ENCODE peak calls at places on chromosomes 16 and 17, in four cellular contexts. W is MM.1S, D is neural progenitor cell, R is hepatocyte. S is an unnamed sample.

GRCh38 chr17:66523378-66524174 is 221.2 kb downstream of the PRKCA start:
- DNase-seq in W (no peak), D (no peak), R (peak; percentile 51), S (no peak)

GRCh38 chr17:82915010-82915696 is 75.3 kb upstream of the ZNF750 start:
- DNase-seq in W (no peak), D (no peak), R (no peak), S (no peak)

GRCh38 chr17:68289936-68290267 is 1.0 kb downstream of the SLC16A6 start:
- DNase-seq in W (no peak), D (no peak), R (no peak), S (peak; percentile 29)

GRCh38 chr17:5249615-5250014 is 15.0 kb upstream of the SCIMP start:
- DNase-seq in W (peak; percentile 79), D (peak; percentile 72), R (peak; percentile 74), S (peak; percentile 77)

GRCh38 chr17:3678821-3679175 is 10.2 kb downstream of the EMC6 start:
- DNase-seq in W (no peak), D (no peak), R (no peak), S (no peak)

GRCh38 chr17:57565119-57565635 is 179.9 kb downstream of the CCDC182 start:
- DNase-seq in W (no peak), D (no peak), R (no peak), S (no peak)

GRCh38 chr17:28997811-28998210 is 8.0 kb downstream of the SEZ6 start:
- DNase-seq in W (no peak), D (no peak), R (no peak), S (no peak)

GRCh38 chr16:55478827-55479559 is at the start of gene MMP2:
- DNase-seq in W (no peak), D (peak; percentile 91), R (peak; percentile 81), S (no peak)

GRCh38 chr16:21626659-21627277 is 25.6 kb downstream of the IGSF6 start:
- DNase-seq in W (no peak), D (no peak), R (peak; percentile 64), S (peak; percentile 67)

GRCh38 chr16:67393111-67393789 is at the start of gene TPPP3:
- DNase-seq in W (no peak), D (peak; percentile 87), R (peak; percentile 93), S (no peak)

GRCh38 chr17:35796942-35797341 is 1.5 kb upstream of the MMP28 start:
- DNase-seq in W (no peak), D (no peak), R (no peak), S (no peak)

GRCh38 chr16:88536971-88537751 is 33.0 kb upstream of the ZC3H18 start:
- DNase-seq in W (no peak), D (no peak), R (no peak), S (no peak)
- TF ChIP-seq CTCF in W (no peak), D (no peak), R (no peak), S (no peak)

GRCh38 chr17:17080181-17080631 is 37.9 kb downstream of the MPRIP start:
- DNase-seq in W (no peak), D (no peak), R (no peak), S (no peak)

GRCh38 chr17:17078832-17079231 is 36.6 kb downstream of the MPRIP start:
- DNase-seq in W (no peak), D (no peak), R (no peak), S (no peak)

GRCh38 chr17:17080781-17081180 is 38.5 kb downstream of the MPRIP start:
- DNase-seq in W (no peak), D (no peak), R (no peak), S (no peak)

GRCh38 chr17:17079336-17079735 is 37.1 kb downstream of the MPRIP start:
- DNase-seq in W (no peak), D (peak; percentile 59), R (no peak), S (no peak)

DNA sequence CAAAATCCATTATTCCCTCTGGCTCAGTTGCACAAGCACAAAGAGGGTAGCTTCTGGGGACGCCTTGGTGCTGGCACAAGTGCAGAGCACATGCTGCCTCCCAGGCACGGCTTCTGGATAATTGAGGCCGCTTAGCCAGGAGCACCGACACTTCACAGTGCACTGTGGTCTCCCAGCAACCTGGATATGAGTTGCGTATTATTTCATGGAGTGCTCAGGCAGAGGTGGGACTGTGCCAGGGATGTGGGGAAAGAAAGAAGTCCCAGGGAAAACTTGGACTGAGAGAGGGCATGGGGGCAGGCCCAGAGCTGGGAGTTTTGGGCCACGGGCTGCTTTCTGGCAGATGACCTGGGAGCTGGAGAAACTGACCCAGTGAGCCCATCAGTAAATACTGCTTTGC is 37.5 kb downstream of the MPRIP start:
- DNase-seq in W (no peak), D (no peak), R (no peak), S (no peak)
- TF ChIP-seq EZH2phosphoT487 in W (no peak), D (no peak), R (no peak), S (no peak)

DNA sequence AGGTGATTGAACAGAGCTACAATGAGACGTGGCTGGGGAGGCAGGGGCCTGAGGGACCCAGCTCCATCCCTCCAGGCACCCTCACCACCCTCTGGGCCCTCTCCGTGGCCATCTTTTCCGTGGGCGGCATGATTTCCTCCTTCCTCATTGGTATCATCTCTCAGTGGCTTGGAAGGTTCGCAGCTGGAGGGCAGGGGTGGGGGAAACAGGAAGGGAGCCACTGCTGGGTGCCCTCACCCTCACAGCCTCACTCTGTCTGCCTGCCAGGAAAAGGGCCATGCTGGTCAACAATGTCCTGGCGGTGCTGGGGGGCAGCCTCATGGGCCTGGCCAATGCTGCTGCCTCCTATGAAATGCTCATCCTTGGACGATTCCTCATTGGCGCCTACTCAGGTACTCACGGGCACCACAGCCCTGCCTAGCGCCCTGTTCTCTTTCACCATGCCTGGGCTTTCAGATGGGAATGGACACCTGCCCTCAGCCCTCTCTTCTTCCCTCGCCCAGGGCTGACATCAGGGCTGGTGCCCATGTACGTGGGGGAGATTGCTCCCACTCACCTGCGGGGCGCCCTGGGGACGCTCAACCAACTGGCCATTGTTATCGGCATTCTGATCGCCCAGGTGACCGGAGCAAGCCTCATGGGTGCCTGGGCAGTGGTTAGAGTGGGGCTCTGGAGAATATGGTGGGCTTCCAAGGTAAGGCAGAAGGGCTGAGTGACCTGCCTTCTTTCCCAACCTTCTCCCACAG is 2.1 kb downstream of the SLC2A4 start:
- DNase-seq in W (no peak), D (no peak), R (no peak), S (no peak)
- TF ChIP-seq EZH2 in W (no peak), D (no peak), R (no peak), S (no peak)

DNA sequence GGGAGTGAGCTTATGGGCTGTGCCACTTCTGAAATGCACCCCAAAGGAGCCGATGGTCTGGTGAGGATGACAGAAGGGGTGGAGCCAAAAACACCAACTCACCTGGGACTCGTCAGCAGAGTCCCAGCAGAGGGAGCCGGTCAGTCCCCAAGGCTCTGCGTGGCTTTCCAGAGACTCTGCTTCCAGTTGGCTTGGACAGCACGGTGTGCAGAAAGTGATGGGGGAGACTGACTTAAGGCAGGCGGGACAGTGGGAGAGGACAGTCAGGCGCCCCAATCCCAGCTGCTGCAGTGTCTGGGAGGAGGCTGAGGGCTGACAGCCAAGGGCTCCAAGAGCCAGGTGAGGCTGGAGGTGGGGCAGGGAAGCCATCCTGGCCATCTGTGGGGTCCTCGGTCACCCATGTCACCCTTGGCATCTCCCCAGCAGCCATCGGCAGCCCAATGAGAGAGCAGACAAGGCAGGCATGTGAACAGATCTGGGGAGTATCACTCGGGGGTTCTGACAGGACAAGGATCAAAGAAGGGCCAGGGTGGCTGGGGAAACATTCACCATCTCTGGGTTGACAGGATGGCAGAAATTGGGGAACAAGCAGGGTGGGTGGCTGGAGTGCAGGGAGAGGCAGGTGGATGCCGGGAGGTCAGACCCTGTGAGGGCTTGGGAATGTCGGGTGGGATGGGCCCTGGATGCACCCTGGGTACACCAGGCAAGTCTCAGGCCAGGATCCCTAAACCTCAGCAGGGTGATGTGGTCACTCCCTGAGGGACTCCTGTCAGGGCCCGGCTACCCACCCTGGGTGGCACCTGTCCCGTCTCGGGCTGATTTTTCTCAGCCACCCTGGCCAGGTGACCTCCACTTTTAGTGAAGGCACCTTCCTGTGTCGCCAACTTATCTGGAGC is 8.9 kb upstream of the KRTAP17-1 start:
- DNase-seq in W (peak; percentile 23), D (peak; percentile 60), R (peak; percentile 76), S (peak; percentile 56)
- TF ChIP-seq CTCF in W (peak; percentile 49), D (peak; percentile 49), R (peak; percentile 37), S (peak; percentile 66)